ENCODE peak calls at places on chromosomes 5 and 9, in four cellular contexts. K is IMR-90, B is H1, R is mesendoderm. S is an unnamed sample.

GRCh38 chr5:117657591-117657990 is 1083.0 kb upstream of the SEMA6A start:
- DNase-seq in K (no peak), B (no peak), R (no peak), S (no peak)

GRCh38 chr5:10563132-10563939 is 534 bp upstream of the ANKRD33B start:
- DNase-seq in K (peak; percentile 45), B (peak; percentile 84), R (peak; percentile 81), S (peak; percentile 72)

GRCh38 chr9:26773054-26773453 is 119.5 kb downstream of the CAAP1 start:
- DNase-seq in K (no peak), B (no peak), R (no peak), S (no peak)

GRCh38 chr5:147321569-147321968 is 86.7 kb downstream of the STK32A start:
- DNase-seq in K (no peak), B (no peak), R (no peak), S (no peak)

GRCh38 chr9:132545578-132545977 is 36.8 kb upstream of the BARHL1 start:
- DNase-seq in K (no peak), B (no peak), R (no peak), S (no peak)

GRCh38 chr5:76754765-76755164 is 38.8 kb downstream of the F2R start:
- DNase-seq in K (no peak), B (peak; percentile 33), R (no peak), S (no peak)

GRCh38 chr9:3567988-3568387 is 42.2 kb upstream of the RFX3 start:
- DNase-seq in K (no peak), B (no peak), R (no peak), S (no peak)

GRCh38 chr5:99063737-99064136 is 134.9 kb upstream of the CHD1 start:
- DNase-seq in K (no peak), B (no peak), R (peak; percentile 49), S (no peak)

GRCh38 chr9:125749951-125750655 is 2.9 kb downstream of the PBX3 start:
- DNase-seq in K (peak; percentile 79), B (no peak), R (no peak), S (no peak)

GRCh38 chr5:62587737-62588136 is 9.1 kb downstream of the LRRC70 start:
- DNase-seq in K (no peak), B (no peak), R (no peak), S (no peak)

GRCh38 chr5:76733049-76733417 is 17.1 kb downstream of the F2R start:
- DNase-seq in K (no peak), B (no peak), R (no peak), S (no peak)

GRCh38 chr5:133643365-133643764 is 31.0 kb upstream of the FSTL4 start:
- DNase-seq in K (no peak), B (no peak), R (no peak), S (no peak)

GRCh38 chr5:173123416-173123815 is 20.9 kb upstream of the BNIP1 start:
- DNase-seq in K (peak; percentile 80), B (no peak), R (no peak), S (no peak)

DNA sequence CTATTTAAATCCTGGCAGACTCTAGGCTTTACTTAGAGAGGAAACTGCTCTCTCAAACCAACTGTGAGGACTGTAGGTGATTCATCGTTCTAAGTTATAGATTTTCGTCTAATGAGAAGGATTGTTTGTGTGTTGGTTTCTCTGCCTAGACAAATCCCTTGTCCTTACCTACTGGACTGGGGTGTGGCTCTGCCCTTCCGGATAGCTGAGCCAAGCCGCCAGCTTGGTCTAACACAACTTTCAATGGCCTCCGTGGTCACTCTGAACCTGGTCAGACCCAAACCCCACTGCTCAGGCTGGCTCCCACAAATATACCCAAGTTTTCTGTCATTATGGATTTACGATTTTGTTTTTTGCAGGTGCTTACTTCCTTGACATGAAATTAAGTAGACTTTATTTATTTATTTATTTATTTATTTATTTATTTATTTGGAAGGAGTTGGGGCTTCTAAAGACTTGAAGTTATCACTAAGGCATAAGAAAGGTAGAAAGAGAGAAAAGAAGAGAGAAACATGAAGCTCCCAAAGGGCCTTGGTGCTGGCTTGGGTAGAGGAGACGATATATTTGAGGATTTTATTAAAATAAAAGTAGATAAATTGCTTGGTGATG is 19.0 kb downstream of the CARTPT start:
- DNase-seq in K (no peak), B (no peak), R (no peak), S (no peak)
- H3K56ac ChIP-seq in K (no peak overlapping the region), B (no peak overlapping the region), R (no peak overlapping the region), S (no peak overlapping the region)

GRCh38 chr9:115548826-115549225 is 430.9 kb upstream of the TNC start:
- DNase-seq in K (peak; percentile 59), B (no peak), R (no peak), S (no peak)
- H3K56ac ChIP-seq in K (no peak overlapping the region), B (no peak overlapping the region), R (no peak overlapping the region), S (no peak overlapping the region)

DNA sequence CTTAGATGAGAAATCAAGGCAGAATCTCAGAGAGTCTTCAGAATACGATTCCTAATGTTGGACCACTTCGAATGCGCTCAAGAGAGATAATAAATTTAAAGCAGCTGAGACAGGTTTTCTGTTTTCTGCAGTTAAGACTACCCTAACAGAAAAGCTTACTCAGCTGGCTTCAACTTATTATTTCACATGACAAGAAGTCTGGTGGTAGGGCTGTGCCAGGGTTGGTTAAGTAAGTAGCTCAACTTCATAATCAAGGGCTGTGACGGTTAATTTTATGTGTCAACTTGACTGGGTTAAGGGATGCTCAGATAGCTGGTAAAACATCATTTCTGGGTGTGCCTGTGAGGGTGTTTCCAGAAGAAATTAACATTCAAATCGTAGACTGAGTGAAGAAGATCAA is 3.8 kb downstream of the GPR150 start:
- DNase-seq in K (no peak), B (no peak), R (no peak), S (no peak)
- H3K56ac ChIP-seq in K (no peak overlapping the region), B (no peak overlapping the region), R (no peak overlapping the region), S (no peak overlapping the region)

GRCh38 chr5:4000960-4001359 is 405.3 kb downstream of the IRX1 start:
- DNase-seq in K (no peak), B (no peak), R (no peak), S (no peak)
- H3K56ac ChIP-seq in K (no peak overlapping the region), B (no peak overlapping the region), R (no peak overlapping the region), S (no peak overlapping the region)

S was measured in H9.